ENCODE peak calls at places on chromosomes 4 and X, in four cellular contexts. One of them, this sample, is unnamed. For H3K4me1 and H3K9me1, the result is how much of the 10 kb centered on the place peaks cover.

GRCh38 chr4:140861359-140862181 is 105.4 kb upstream of the TBC1D9 start:
- DNase-seq in IMR-90: peak
- DNase-seq in keratinocyte: peak
- DNase-seq in K562: peak
- DNase-seq in this sample: peak

GRCh38 chr4:153640476-153640802 is 43.6 kb upstream of the TLR2 start:
- DNase-seq in IMR-90: no peak
- DNase-seq in keratinocyte: no peak
- DNase-seq in K562: no peak
- DNase-seq in this sample: no peak

GRCh38 chrX:56232221-56233082 is at the start of gene KLF8:
- DNase-seq in IMR-90: no peak
- DNase-seq in keratinocyte: peak
- DNase-seq in K562: peak
- DNase-seq in this sample: no peak

GRCh38 chr4:10115657-10116624 is 658 bp downstream of the WDR1 start:
- DNase-seq in IMR-90: no peak
- DNase-seq in keratinocyte: no peak
- DNase-seq in K562: peak
- DNase-seq in this sample: no peak

GRCh38 chr4:184396001-184396400 is 78.3 kb downstream of the IRF2 start:
- DNase-seq in IMR-90: no peak
- DNase-seq in keratinocyte: no peak
- DNase-seq in K562: no peak
- DNase-seq in this sample: no peak

GRCh38 chrX:8484360-8484759 is 19.7 kb downstream of the VCX3B start:
- DNase-seq in IMR-90: no peak
- DNase-seq in keratinocyte: no peak
- DNase-seq in K562: no peak
- DNase-seq in this sample: no peak

GRCh38 chr4:96016615-96017299 is 176.9 kb downstream of the PDHA2 start:
- DNase-seq in IMR-90: no peak
- DNase-seq in keratinocyte: no peak
- DNase-seq in K562: no peak
- DNase-seq in this sample: no peak

GRCh38 chr4:3302164-3302785 is 9.5 kb downstream of the RGS12 start:
- DNase-seq in IMR-90: no peak
- DNase-seq in keratinocyte: no peak
- DNase-seq in K562: no peak
- DNase-seq in this sample: peak

GRCh38 chr4:112802780-112803179 is 165.8 kb downstream of the LARP7 start:
- DNase-seq in IMR-90: no peak
- DNase-seq in keratinocyte: no peak
- DNase-seq in K562: no peak
- DNase-seq in this sample: no peak

GRCh38 chr4:168199262-168199957 is 107.1 kb downstream of the ANXA10 start:
- DNase-seq in IMR-90: no peak
- DNase-seq in keratinocyte: no peak
- DNase-seq in K562: no peak
- DNase-seq in this sample: no peak

GRCh38 chr4:183377491-183377890 is 55.3 kb upstream of the CLDN24 start:
- DNase-seq in IMR-90: no peak
- DNase-seq in keratinocyte: no peak
- DNase-seq in K562: no peak
- DNase-seq in this sample: no peak

GRCh38 chrX:23884427-23885024 is 23.2 kb downstream of the APOO start:
- DNase-seq in IMR-90: peak
- DNase-seq in keratinocyte: peak
- DNase-seq in K562: peak
- DNase-seq in this sample: no peak

GRCh38 chr4:145435646-145436045 is 46.0 kb upstream of the SMAD1 start:
- DNase-seq in IMR-90: no peak
- DNase-seq in keratinocyte: peak
- DNase-seq in K562: no peak
- DNase-seq in this sample: no peak

GRCh38 chr4:76584235-76585152 is 149.5 kb downstream of the SHROOM3 start:
- DNase-seq in IMR-90: no peak
- DNase-seq in keratinocyte: no peak
- DNase-seq in K562: no peak
- DNase-seq in this sample: no peak

GRCh38 chrX:10660171-10660570 is 39.8 kb upstream of the MID1 start:
- DNase-seq in IMR-90: no peak
- DNase-seq in keratinocyte: no peak
- DNase-seq in K562: no peak
- DNase-seq in this sample: no peak

GRCh38 chr4:88158360-88159136 is at the start of gene ABCG2:
- DNase-seq in IMR-90: peak
- DNase-seq in keratinocyte: no peak
- DNase-seq in K562: peak
- DNase-seq in this sample: peak

GRCh38 chr4:3291969-3292570 is 751 bp upstream of the RGS12 start:
- DNase-seq in IMR-90: no peak
- DNase-seq in keratinocyte: no peak
- DNase-seq in K562: peak
- DNase-seq in this sample: no peak

GRCh38 chr4:2860391-2861348 is 17.0 kb downstream of the ADD1 start:
- DNase-seq in IMR-90: peak
- DNase-seq in keratinocyte: no peak
- DNase-seq in K562: peak
- DNase-seq in this sample: peak

GRCh38 chr4:87657525-87657924 is 7.4 kb downstream of the DMP1 start:
- DNase-seq in IMR-90: peak
- DNase-seq in keratinocyte: peak
- DNase-seq in K562: no peak
- DNase-seq in this sample: peak

GRCh38 chr4:54659213-54660144 is 1.7 kb downstream of the KIT start:
- DNase-seq in IMR-90: peak
- DNase-seq in keratinocyte: no peak
- DNase-seq in K562: peak
- DNase-seq in this sample: peak

GRCh38 chr4:86380176-86380724 is 20.4 kb upstream of the MAPK10 start:
- DNase-seq in IMR-90: no peak
- DNase-seq in keratinocyte: no peak
- DNase-seq in K562: no peak
- DNase-seq in this sample: no peak

GRCh38 chr4:24588216-24588954 is 4.0 kb upstream of the DHX15 start:
- DNase-seq in IMR-90: no peak
- DNase-seq in keratinocyte: no peak
- DNase-seq in K562: peak
- DNase-seq in this sample: no peak

GRCh38 chrX:131987252-131987651 is 35.9 kb upstream of the STK26 start:
- DNase-seq in IMR-90: no peak
- DNase-seq in keratinocyte: no peak
- DNase-seq in K562: no peak
- DNase-seq in this sample: peak

GRCh38 chr4:44671636-44672035 is 6.6 kb upstream of the GUF1 start:
- DNase-seq in IMR-90: no peak
- DNase-seq in keratinocyte: no peak
- DNase-seq in K562: no peak
- DNase-seq in this sample: no peak

GRCh38 chr4:109410776-109411175 is 22.8 kb upstream of the SEC24B start:
- DNase-seq in IMR-90: peak
- DNase-seq in keratinocyte: no peak
- DNase-seq in K562: no peak
- DNase-seq in this sample: no peak

GRCh38 chr4:182280439-182281111 is 37.4 kb downstream of the TENM3 start:
- DNase-seq in IMR-90: peak
- DNase-seq in keratinocyte: no peak
- DNase-seq in K562: no peak
- DNase-seq in this sample: no peak

GRCh38 chr4:87806520-87806919 is 7.2 kb downstream of the IBSP start:
- DNase-seq in IMR-90: peak
- DNase-seq in keratinocyte: no peak
- DNase-seq in K562: no peak
- DNase-seq in this sample: no peak

GRCh38 chr4:52234539-52235174 is 183.6 kb downstream of the SPATA18 start:
- DNase-seq in IMR-90: peak
- DNase-seq in keratinocyte: no peak
- DNase-seq in K562: peak
- DNase-seq in this sample: peak

GRCh38 chr4:104064650-104065577 is 345.1 kb upstream of the TACR3 start:
- DNase-seq in IMR-90: no peak
- DNase-seq in keratinocyte: no peak
- DNase-seq in K562: peak
- DNase-seq in this sample: peak

GRCh38 chr4:986949-987688 is at the start of gene IDUA:
- DNase-seq in IMR-90: peak
- DNase-seq in keratinocyte: no peak
- DNase-seq in K562: peak
- DNase-seq in this sample: peak

GRCh38 chr4:88597970-88598369 is 5.7 kb downstream of the HERC3 start:
- DNase-seq in IMR-90: no peak
- DNase-seq in keratinocyte: no peak
- DNase-seq in K562: no peak
- DNase-seq in this sample: no peak

GRCh38 chr4:156598138-156598681 is 373.4 kb downstream of the PDGFC start:
- DNase-seq in IMR-90: peak
- DNase-seq in keratinocyte: no peak
- DNase-seq in K562: no peak
- DNase-seq in this sample: peak

GRCh38 chrX:97524997-97525396 is 641.3 kb downstream of the RPA4 start:
- DNase-seq in IMR-90: no peak
- DNase-seq in keratinocyte: no peak
- DNase-seq in K562: no peak
- DNase-seq in this sample: peak

GRCh38 chrX:16743604-16744325 is 24.4 kb downstream of the SYAP1 start:
- DNase-seq in IMR-90: peak
- DNase-seq in keratinocyte: no peak
- DNase-seq in K562: no peak
- DNase-seq in this sample: no peak

DNA sequence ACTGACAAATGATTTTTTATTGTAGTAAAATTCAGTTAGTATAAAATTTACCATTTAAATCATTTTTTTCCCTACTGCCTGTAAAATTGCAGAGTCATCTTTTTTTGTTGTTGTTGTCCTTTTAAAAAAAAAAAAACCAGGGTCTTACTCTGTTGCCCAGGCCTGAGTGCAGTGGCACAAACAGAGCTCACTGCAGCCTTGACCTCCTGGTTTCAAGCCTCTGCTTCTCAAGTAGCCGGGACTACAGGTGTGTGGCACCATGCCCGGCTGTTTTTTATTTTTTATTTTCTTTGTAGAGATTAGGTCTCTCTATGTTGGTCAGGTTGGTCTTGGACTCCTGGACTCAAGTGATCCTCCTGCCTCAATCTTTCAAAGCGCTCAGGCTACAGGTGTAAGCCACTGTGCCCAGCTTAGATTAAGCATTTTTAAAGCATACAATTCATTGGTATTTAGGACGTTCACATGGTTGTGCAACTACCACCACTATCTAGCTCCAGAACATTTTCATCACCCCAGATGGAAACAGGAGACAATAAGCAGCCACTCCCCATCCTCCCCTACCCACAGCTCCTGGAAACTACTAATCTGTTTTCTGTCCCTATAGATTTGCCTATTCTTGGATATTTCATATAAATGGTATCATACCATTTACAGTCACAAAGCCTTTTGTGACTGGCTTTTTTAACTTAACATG is 59.7 kb upstream of the PGRMC2 start:
- DNase-seq in IMR-90: peak
- DNase-seq in keratinocyte: no peak
- DNase-seq in K562: peak
- DNase-seq in this sample: no peak
- H3K4me1 ChIP-seq in IMR-90: under half
- H3K4me1 ChIP-seq in keratinocyte: under half
- H3K4me1 ChIP-seq in K562: under half
- H3K4me1 ChIP-seq in this sample: under half

GRCh38 chr4:94814237-94814636 is 56.5 kb downstream of the BMPR1B start:
- DNase-seq in IMR-90: peak
- DNase-seq in keratinocyte: no peak
- DNase-seq in K562: no peak
- DNase-seq in this sample: no peak

GRCh38 chr4:94819371-94819770 is 61.6 kb downstream of the BMPR1B start:
- DNase-seq in IMR-90: no peak
- DNase-seq in keratinocyte: no peak
- DNase-seq in K562: no peak
- DNase-seq in this sample: no peak

GRCh38 chr4:94819779-94820178 is 62.0 kb downstream of the BMPR1B start:
- DNase-seq in IMR-90: no peak
- DNase-seq in keratinocyte: no peak
- DNase-seq in K562: no peak
- DNase-seq in this sample: no peak
- H3K9me1 ChIP-seq in IMR-90: under half
- H3K9me1 ChIP-seq in keratinocyte: under half
- H3K9me1 ChIP-seq in K562: under half
- H3K9me1 ChIP-seq in this sample: under half

GRCh38 chr4:148052448-148052847 is 320.6 kb downstream of the ARHGAP10 start:
- DNase-seq in IMR-90: peak
- DNase-seq in keratinocyte: no peak
- DNase-seq in K562: no peak
- DNase-seq in this sample: no peak
- H3K4me1 ChIP-seq in IMR-90: under half
- H3K4me1 ChIP-seq in keratinocyte: under half
- H3K4me1 ChIP-seq in K562: under half
- H3K4me1 ChIP-seq in this sample: under half

DNA sequence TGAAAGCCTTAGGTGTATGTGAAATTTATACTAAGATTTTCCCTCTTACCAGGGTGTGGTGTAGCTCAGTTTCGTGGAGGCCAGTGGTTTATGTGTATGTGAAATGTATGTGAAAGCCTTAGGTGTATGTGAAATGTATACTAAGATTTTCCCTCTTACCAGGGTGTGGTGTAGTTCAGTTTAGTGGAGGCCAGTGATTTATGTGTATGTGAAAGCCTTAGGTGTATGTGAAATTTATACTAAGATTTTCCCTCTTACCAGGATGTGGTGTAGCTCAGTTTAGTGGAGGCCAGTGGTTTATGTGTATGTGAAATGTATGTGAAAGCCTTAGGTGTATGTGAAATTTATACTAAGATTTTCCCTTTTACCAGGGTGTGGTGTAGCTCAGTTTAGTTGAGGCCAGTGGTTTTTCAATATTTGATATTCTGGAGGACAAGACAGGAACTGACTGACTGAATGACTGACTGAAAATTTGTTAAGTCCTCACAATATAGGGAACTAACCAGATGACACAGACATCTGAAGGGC is 143.7 kb downstream of the NEXMIF start:
- DNase-seq in IMR-90: no peak
- DNase-seq in keratinocyte: no peak
- DNase-seq in K562: no peak
- DNase-seq in this sample: no peak
- H3K9me1 ChIP-seq in IMR-90: under half
- H3K9me1 ChIP-seq in keratinocyte: under half
- H3K9me1 ChIP-seq in K562: under half
- H3K9me1 ChIP-seq in this sample: under half

DNA sequence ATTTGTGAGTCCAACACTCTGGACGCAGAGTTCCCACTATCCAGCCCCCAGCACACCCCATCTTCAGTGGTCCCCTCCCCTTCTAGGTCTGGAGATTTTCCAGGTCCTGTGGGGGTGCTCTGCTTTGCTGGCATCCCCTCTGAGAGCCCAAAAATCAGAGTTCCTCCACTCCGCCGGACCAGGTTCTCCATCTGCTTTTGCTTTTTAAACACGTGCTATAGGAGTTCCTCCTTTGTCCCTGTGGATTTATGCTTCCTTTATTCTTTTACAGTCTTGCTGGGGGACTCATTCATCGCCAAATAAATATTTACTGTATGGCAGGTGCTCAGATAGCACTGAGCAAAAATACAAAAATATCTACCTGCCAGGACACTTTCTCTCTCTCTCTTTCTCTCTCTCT is 324.7 kb downstream of the STK32B start:
- DNase-seq in IMR-90: no peak
- DNase-seq in keratinocyte: no peak
- DNase-seq in K562: no peak
- DNase-seq in this sample: no peak
- H3K4me1 ChIP-seq in IMR-90: under half
- H3K4me1 ChIP-seq in keratinocyte: under half
- H3K4me1 ChIP-seq in K562: under half
- H3K4me1 ChIP-seq in this sample: under half